ENCODE peak calls at places on chromosomes 2 and 18, in six cellular contexts. X is A549, W is PC-3, V is GM12878, S is HepG2, U is H9. R is an unnamed sample.

GRCh38 chr2:235614176-235614860 is 120.5 kb downstream of the AGAP1 start:
- DNase-seq in X (no peak), W (no peak), V (no peak), S (no peak), U (no peak), R (peak)

GRCh38 chr18:61019902-61020301 is 313.3 kb upstream of the CDH20 start:
- DNase-seq in X (no peak), W (no peak), V (no peak), S (no peak), U (no peak), R (no peak)

GRCh38 chr2:95530734-95531133 is 46.2 kb upstream of the TRIM43B start:
- DNase-seq in X (no peak), W (peak), V (peak), S (no peak), U (no peak), R (no peak)

GRCh38 chr2:217105733-217106649 is 246.1 kb upstream of the TNP1 start:
- DNase-seq in X (peak), W (peak), V (no peak), S (no peak), U (no peak), R (no peak)

GRCh38 chr2:128789221-128789620 is 470.6 kb upstream of the HS6ST1 start:
- DNase-seq in X (no peak), W (no peak), V (no peak), S (no peak), U (no peak), R (no peak)

GRCh38 chr2:113965644-113966043 is 75.8 kb downstream of the ACTR3 start:
- DNase-seq in X (no peak), W (peak), V (no peak), S (peak), U (peak), R (peak)

GRCh38 chr2:218224206-218224605 is 7.2 kb downstream of the ARPC2 start:
- DNase-seq in X (no peak), W (no peak), V (no peak), S (no peak), U (no peak), R (no peak)

GRCh38 chr2:143955416-143956075 is 564.4 kb downstream of the ZEB2 start:
- DNase-seq in X (no peak), W (peak), V (no peak), S (no peak), U (no peak), R (no peak)

GRCh38 chr18:77208969-77209368 is 40.7 kb upstream of the GALR1 start:
- DNase-seq in X (no peak), W (peak), V (peak), S (no peak), U (no peak), R (peak)

GRCh38 chr2:142180820-142181533 is 50.2 kb upstream of the LRP1B start:
- DNase-seq in X (no peak), W (peak), V (no peak), S (peak), U (peak), R (peak)

GRCh38 chr2:115165529-115166109 is 723.2 kb downstream of the DPP10 start:
- DNase-seq in X (no peak), W (peak), V (no peak), S (peak), U (no peak), R (peak)

GRCh38 chr2:46350030-46350699 is 53.0 kb downstream of the EPAS1 start:
- DNase-seq in X (no peak), W (no peak), V (no peak), S (no peak), U (no peak), R (peak)

GRCh38 chr2:100818606-100819364 is 1.2 kb upstream of the NPAS2 start:
- DNase-seq in X (peak), W (peak), V (no peak), S (peak), U (peak), R (no peak)

GRCh38 chr2:48568551-48568950 is 38.6 kb downstream of the STON1 start:
- DNase-seq in X (no peak), W (no peak), V (no peak), S (no peak), U (no peak), R (no peak)

GRCh38 chr2:181553244-181553643 is 96.1 kb downstream of the ITGA4 start:
- DNase-seq in X (no peak), W (peak), V (no peak), S (no peak), U (no peak), R (no peak)
- H3K4me2 ChIP-seq in X (no peak), W (peak), V (no peak), S (no peak), U (no peak), R (no peak)

GRCh38 chr18:58714821-58715220 is 43.6 kb downstream of the MALT1 start:
- DNase-seq in X (no peak), W (no peak), V (no peak), S (no peak), U (no peak), R (no peak)
- H3K4me2 ChIP-seq in X (no peak), W (no peak), V (no peak), S (no peak), U (no peak), R (no peak)

GRCh38 chr2:197248001-197248401 is 62.6 kb downstream of the ANKRD44 start:
- DNase-seq in X (no peak), W (no peak), V (no peak), S (no peak), U (no peak), R (no peak)

GRCh38 chr2:197248623-197249022 is 62.0 kb downstream of the ANKRD44 start:
- DNase-seq in X (no peak), W (no peak), V (no peak), S (no peak), U (no peak), R (peak)

GRCh38 chr2:197251576-197251975 is 59.0 kb downstream of the ANKRD44 start:
- DNase-seq in X (no peak), W (no peak), V (no peak), S (no peak), U (no peak), R (no peak)

GRCh38 chr2:197251163-197251562 is 59.4 kb downstream of the ANKRD44 start:
- DNase-seq in X (no peak), W (no peak), V (no peak), S (no peak), U (no peak), R (no peak)

DNA sequence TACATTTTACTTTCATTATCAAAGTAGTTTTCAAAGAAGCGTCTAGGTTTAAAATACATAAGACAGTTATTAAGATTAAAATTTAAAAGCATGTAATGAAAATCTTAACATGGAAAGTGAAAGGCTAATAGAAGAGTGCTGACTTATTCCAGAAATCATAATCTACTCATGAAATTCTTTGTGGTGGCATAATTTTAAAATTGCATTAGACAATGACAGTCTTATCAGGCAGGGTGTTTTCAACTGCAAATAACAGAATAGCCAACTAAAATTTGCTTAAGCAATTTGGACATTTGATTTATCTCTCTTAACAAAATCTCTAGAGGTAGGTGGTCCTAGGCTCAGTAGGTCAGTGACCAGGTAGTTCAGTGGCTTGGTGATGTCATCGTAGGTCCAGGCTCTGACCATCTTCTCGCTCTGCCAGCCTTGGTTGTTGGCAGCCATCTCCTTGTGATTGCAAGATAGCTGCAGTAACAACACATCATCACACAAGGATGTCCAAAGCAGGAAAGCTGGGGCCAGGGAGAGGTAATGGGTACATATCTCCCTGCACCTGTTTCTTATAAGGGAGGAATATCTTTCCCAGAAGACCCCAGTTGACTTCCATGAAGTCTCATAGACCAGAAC is 60.7 kb downstream of the ANKRD44 start:
- DNase-seq in X (no peak), W (no peak), V (no peak), S (no peak), U (no peak), R (no peak)
- H3K4me2 ChIP-seq in X (no peak), W (no peak), V (peak), S (no peak), U (no peak), R (no peak)

GRCh38 chr2:134668821-134669220 is 50.0 kb downstream of the TMEM163 start:
- DNase-seq in X (no peak), W (no peak), V (no peak), S (no peak), U (no peak), R (peak)

GRCh38 chr2:134671498-134671897 is 47.3 kb downstream of the TMEM163 start:
- DNase-seq in X (no peak), W (peak), V (no peak), S (no peak), U (peak), R (peak)

GRCh38 chr2:134670955-134671354 is 47.8 kb downstream of the TMEM163 start:
- DNase-seq in X (no peak), W (peak), V (no peak), S (no peak), U (no peak), R (no peak)

GRCh38 chr2:134667541-134667940 is 51.3 kb downstream of the TMEM163 start:
- DNase-seq in X (no peak), W (peak), V (no peak), S (no peak), U (no peak), R (no peak)

DNA sequence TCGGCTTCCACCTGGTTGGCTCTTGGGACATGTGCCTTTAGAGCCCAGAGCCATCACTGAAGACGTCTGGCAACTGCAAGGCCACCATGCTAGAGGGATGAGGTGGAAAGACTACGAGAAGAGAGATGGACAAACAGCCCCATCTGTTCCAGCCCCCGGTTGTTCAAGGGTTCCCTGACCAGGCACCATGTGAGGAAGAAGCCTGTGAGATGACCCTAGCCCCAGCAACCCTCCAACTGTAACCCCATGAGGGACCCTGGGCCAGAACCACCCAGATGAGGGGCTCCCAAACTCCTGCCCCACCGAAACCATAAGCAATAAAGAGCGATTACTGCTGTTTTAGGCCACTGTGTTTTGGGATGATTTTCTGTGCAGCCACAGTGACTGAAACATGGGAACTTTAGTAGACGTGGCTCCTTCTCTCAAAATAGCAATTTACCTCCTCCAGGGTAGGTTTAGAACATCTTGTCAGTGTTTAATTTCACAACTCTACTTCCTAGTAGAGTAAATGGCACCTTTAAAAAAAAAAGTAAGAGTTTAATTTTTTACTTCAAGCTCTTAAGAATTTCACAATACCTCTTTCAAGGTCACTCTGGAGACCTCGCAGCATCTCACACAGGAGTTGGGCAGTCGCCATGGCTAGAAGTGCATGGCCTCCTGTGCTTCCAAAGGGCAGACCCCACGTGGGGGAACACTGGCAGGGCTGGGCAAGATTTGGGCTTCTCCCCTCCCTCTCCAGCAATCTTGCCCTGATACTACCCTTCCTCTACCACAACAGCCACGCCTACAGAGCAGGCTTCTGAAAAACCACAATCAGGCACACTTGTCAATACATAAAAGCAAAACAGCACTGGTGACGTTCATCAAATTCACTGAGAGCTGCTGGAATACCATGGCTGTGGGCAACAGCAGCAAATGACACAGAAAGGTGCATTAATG is 48.8 kb downstream of the TMEM163 start:
- DNase-seq in X (no peak), W (no peak), V (no peak), S (no peak), U (no peak), R (peak)
- H3K4me2 ChIP-seq in X (no peak), W (no peak), V (no peak), S (no peak), U (no peak), R (peak)